ENCODE peak calls at places on chromosome 12, in nine cellular contexts. One of them, this sample, is unnamed.
A peak's percentile ranks its signal among the peaks of the same experiment; 100 is the strongest.

GRCh38 chr12:29807125-29807524 is 23.4 kb upstream of the TMTC1 start:
- DNase-seq in cardiac muscle cell: no peak
- DNase-seq in CD8-positive, alpha-beta T cell: no peak
- DNase-seq in osteoblast: no peak
- DNase-seq in HFF-Myc: no peak
- DNase-seq in GM23248: peak; percentile 13
- DNase-seq in dorsolateral prefrontal cortex: no peak
- DNase-seq in heart left ventricle: no peak
- DNase-seq in heart right ventricle: no peak
- DNase-seq in this sample: no peak

GRCh38 chr12:132477009-132477702 is 12.8 kb upstream of the FBRSL1 start:
- DNase-seq in heart left ventricle: no peak
- DNase-seq in osteoblast: peak; percentile 83
- DNase-seq in GM23248: no peak
- DNase-seq in HFF-Myc: peak; percentile 2
- DNase-seq in dorsolateral prefrontal cortex: no peak
- DNase-seq in cardiac muscle cell: no peak
- DNase-seq in CD8-positive, alpha-beta T cell: no peak
- DNase-seq in heart right ventricle: no peak
- DNase-seq in this sample: no peak

GRCh38 chr12:19431407-19432308 is 7.6 kb upstream of the AEBP2 start:
- DNase-seq in CD8-positive, alpha-beta T cell: no peak
- DNase-seq in HFF-Myc: peak; percentile 52
- DNase-seq in osteoblast: peak; percentile 91
- DNase-seq in cardiac muscle cell: no peak
- DNase-seq in heart right ventricle: no peak
- DNase-seq in heart left ventricle: no peak
- DNase-seq in dorsolateral prefrontal cortex: no peak
- DNase-seq in GM23248: peak; percentile 85
- DNase-seq in this sample: peak; percentile 84

GRCh38 chr12:55699471-55700055 is 8.1 kb downstream of the ITGA7 start:
- DNase-seq in CD8-positive, alpha-beta T cell: no peak
- DNase-seq in heart left ventricle: no peak
- DNase-seq in GM23248: no peak
- DNase-seq in osteoblast: peak; percentile 62
- DNase-seq in HFF-Myc: no peak
- DNase-seq in dorsolateral prefrontal cortex: no peak
- DNase-seq in heart right ventricle: no peak
- DNase-seq in cardiac muscle cell: no peak
- DNase-seq in this sample: no peak

GRCh38 chr12:56413392-56413791 is 35.8 kb downstream of the TIMELESS start:
- DNase-seq in osteoblast: no peak
- DNase-seq in CD8-positive, alpha-beta T cell: no peak
- DNase-seq in cardiac muscle cell: no peak
- DNase-seq in heart left ventricle: no peak
- DNase-seq in GM23248: no peak
- DNase-seq in HFF-Myc: no peak
- DNase-seq in dorsolateral prefrontal cortex: no peak
- DNase-seq in heart right ventricle: no peak
- DNase-seq in this sample: no peak

GRCh38 chr12:45402288-45402687 is 186.4 kb downstream of the ANO6 start:
- DNase-seq in osteoblast: no peak
- DNase-seq in heart right ventricle: peak; percentile 32
- DNase-seq in dorsolateral prefrontal cortex: no peak
- DNase-seq in heart left ventricle: no peak
- DNase-seq in GM23248: peak; percentile 26
- DNase-seq in cardiac muscle cell: no peak
- DNase-seq in CD8-positive, alpha-beta T cell: no peak
- DNase-seq in HFF-Myc: no peak
- DNase-seq in this sample: no peak

GRCh38 chr12:53514626-53515290 is 7.5 kb upstream of the NPFF start:
- DNase-seq in cardiac muscle cell: no peak
- DNase-seq in dorsolateral prefrontal cortex: no peak
- DNase-seq in HFF-Myc: no peak
- DNase-seq in heart left ventricle: no peak
- DNase-seq in GM23248: no peak
- DNase-seq in heart right ventricle: no peak
- DNase-seq in osteoblast: no peak
- DNase-seq in CD8-positive, alpha-beta T cell: no peak
- DNase-seq in this sample: no peak

GRCh38 chr12:125652689-125653088 is 587.5 kb downstream of the AACS start:
- DNase-seq in cardiac muscle cell: no peak
- DNase-seq in dorsolateral prefrontal cortex: no peak
- DNase-seq in osteoblast: no peak
- DNase-seq in GM23248: no peak
- DNase-seq in heart right ventricle: no peak
- DNase-seq in heart left ventricle: no peak
- DNase-seq in HFF-Myc: no peak
- DNase-seq in CD8-positive, alpha-beta T cell: no peak
- DNase-seq in this sample: no peak

GRCh38 chr12:47949441-47950341 is 13.7 kb upstream of the TMEM106C start:
- DNase-seq in heart left ventricle: peak; percentile 83
- DNase-seq in GM23248: peak; percentile 88
- DNase-seq in HFF-Myc: peak; percentile 41
- DNase-seq in cardiac muscle cell: peak; percentile 85
- DNase-seq in osteoblast: peak; percentile 99
- DNase-seq in heart right ventricle: peak; percentile 63
- DNase-seq in dorsolateral prefrontal cortex: peak; percentile 41
- DNase-seq in CD8-positive, alpha-beta T cell: peak; percentile 32
- DNase-seq in this sample: peak; percentile 81

GRCh38 chr12:31274520-31275300 is 51.2 kb downstream of the SINHCAF start:
- DNase-seq in HFF-Myc: no peak
- DNase-seq in cardiac muscle cell: no peak
- DNase-seq in dorsolateral prefrontal cortex: no peak
- DNase-seq in GM23248: no peak
- DNase-seq in CD8-positive, alpha-beta T cell: no peak
- DNase-seq in heart right ventricle: no peak
- DNase-seq in osteoblast: no peak
- DNase-seq in heart left ventricle: no peak
- DNase-seq in this sample: peak; percentile 20

GRCh38 chr12:108583971-108584370 is 13.9 kb downstream of the TMEM119 start:
- DNase-seq in CD8-positive, alpha-beta T cell: no peak
- DNase-seq in GM23248: no peak
- DNase-seq in osteoblast: peak; percentile 82
- DNase-seq in heart right ventricle: no peak
- DNase-seq in cardiac muscle cell: no peak
- DNase-seq in heart left ventricle: no peak
- DNase-seq in HFF-Myc: no peak
- DNase-seq in dorsolateral prefrontal cortex: no peak
- DNase-seq in this sample: no peak

GRCh38 chr12:104529130-104529874 is 72.6 kb downstream of the CHST11 start:
- DNase-seq in cardiac muscle cell: peak; percentile 21
- DNase-seq in CD8-positive, alpha-beta T cell: no peak
- DNase-seq in heart right ventricle: no peak
- DNase-seq in osteoblast: no peak
- DNase-seq in HFF-Myc: no peak
- DNase-seq in heart left ventricle: no peak
- DNase-seq in dorsolateral prefrontal cortex: no peak
- DNase-seq in GM23248: no peak
- DNase-seq in this sample: no peak

GRCh38 chr12:101231626-101232025 is 21.6 kb upstream of the SLC5A8 start:
- DNase-seq in osteoblast: no peak
- DNase-seq in GM23248: no peak
- DNase-seq in dorsolateral prefrontal cortex: no peak
- DNase-seq in CD8-positive, alpha-beta T cell: no peak
- DNase-seq in HFF-Myc: no peak
- DNase-seq in heart right ventricle: no peak
- DNase-seq in cardiac muscle cell: no peak
- DNase-seq in heart left ventricle: no peak
- DNase-seq in this sample: no peak

GRCh38 chr12:101230547-101230946 is 20.5 kb upstream of the SLC5A8 start:
- DNase-seq in cardiac muscle cell: no peak
- DNase-seq in GM23248: peak; percentile 97
- DNase-seq in osteoblast: peak; percentile 80
- DNase-seq in heart left ventricle: no peak
- DNase-seq in dorsolateral prefrontal cortex: no peak
- DNase-seq in heart right ventricle: no peak
- DNase-seq in HFF-Myc: no peak
- DNase-seq in CD8-positive, alpha-beta T cell: no peak
- DNase-seq in this sample: peak; percentile 14

GRCh38 chr12:101235686-101236085 is 25.6 kb upstream of the SLC5A8 start:
- DNase-seq in heart left ventricle: no peak
- DNase-seq in HFF-Myc: no peak
- DNase-seq in osteoblast: no peak
- DNase-seq in dorsolateral prefrontal cortex: no peak
- DNase-seq in CD8-positive, alpha-beta T cell: no peak
- DNase-seq in cardiac muscle cell: no peak
- DNase-seq in heart right ventricle: no peak
- DNase-seq in GM23248: no peak
- DNase-seq in this sample: no peak

GRCh38 chr12:101229841-101230241 is 19.8 kb upstream of the SLC5A8 start:
- DNase-seq in dorsolateral prefrontal cortex: no peak
- DNase-seq in osteoblast: no peak
- DNase-seq in heart left ventricle: peak; percentile 28
- DNase-seq in CD8-positive, alpha-beta T cell: no peak
- DNase-seq in heart right ventricle: no peak
- DNase-seq in cardiac muscle cell: no peak
- DNase-seq in HFF-Myc: no peak
- DNase-seq in GM23248: no peak
- DNase-seq in this sample: no peak
- H3K4me3 ChIP-seq in dorsolateral prefrontal cortex: no peak overlapping the region
- H3K4me3 ChIP-seq in osteoblast: no peak overlapping the region
- H3K4me3 ChIP-seq in heart left ventricle: no peak overlapping the region
- H3K4me3 ChIP-seq in CD8-positive, alpha-beta T cell: no peak overlapping the region
- H3K4me3 ChIP-seq in heart right ventricle: no peak overlapping the region
- H3K4me3 ChIP-seq in cardiac muscle cell: no peak overlapping the region
- H3K4me3 ChIP-seq in HFF-Myc: no peak overlapping the region
- H3K4me3 ChIP-seq in GM23248: no peak overlapping the region
- H3K4me3 ChIP-seq in this sample: no peak overlapping the region

GRCh38 chr12:94204647-94205247 is 56.4 kb downstream of the PLXNC1 start:
- DNase-seq in osteoblast: no peak
- DNase-seq in cardiac muscle cell: peak; percentile 18
- DNase-seq in heart left ventricle: no peak
- DNase-seq in CD8-positive, alpha-beta T cell: no peak
- DNase-seq in heart right ventricle: no peak
- DNase-seq in dorsolateral prefrontal cortex: no peak
- DNase-seq in HFF-Myc: no peak
- DNase-seq in GM23248: no peak
- DNase-seq in this sample: no peak

GRCh38 chr12:94207467-94208432 is 59.4 kb downstream of the PLXNC1 start:
- DNase-seq in GM23248: no peak
- DNase-seq in HFF-Myc: no peak
- DNase-seq in heart left ventricle: no peak
- DNase-seq in cardiac muscle cell: no peak
- DNase-seq in heart right ventricle: peak; percentile 12
- DNase-seq in CD8-positive, alpha-beta T cell: peak; percentile 11
- DNase-seq in osteoblast: peak; percentile 76
- DNase-seq in dorsolateral prefrontal cortex: no peak
- DNase-seq in this sample: peak; percentile 28

GRCh38 chr12:94208433-94208921 is 60.1 kb downstream of the PLXNC1 start:
- DNase-seq in CD8-positive, alpha-beta T cell: no peak
- DNase-seq in heart left ventricle: peak; percentile 28
- DNase-seq in HFF-Myc: no peak
- DNase-seq in GM23248: no peak
- DNase-seq in cardiac muscle cell: no peak
- DNase-seq in osteoblast: no peak
- DNase-seq in heart right ventricle: peak; percentile 13
- DNase-seq in dorsolateral prefrontal cortex: no peak
- DNase-seq in this sample: no peak

GRCh38 chr12:94205738-94206310 is 57.4 kb downstream of the PLXNC1 start:
- DNase-seq in HFF-Myc: no peak
- DNase-seq in dorsolateral prefrontal cortex: no peak
- DNase-seq in CD8-positive, alpha-beta T cell: no peak
- DNase-seq in osteoblast: no peak
- DNase-seq in heart right ventricle: no peak
- DNase-seq in GM23248: no peak
- DNase-seq in cardiac muscle cell: no peak
- DNase-seq in heart left ventricle: no peak
- DNase-seq in this sample: no peak

DNA sequence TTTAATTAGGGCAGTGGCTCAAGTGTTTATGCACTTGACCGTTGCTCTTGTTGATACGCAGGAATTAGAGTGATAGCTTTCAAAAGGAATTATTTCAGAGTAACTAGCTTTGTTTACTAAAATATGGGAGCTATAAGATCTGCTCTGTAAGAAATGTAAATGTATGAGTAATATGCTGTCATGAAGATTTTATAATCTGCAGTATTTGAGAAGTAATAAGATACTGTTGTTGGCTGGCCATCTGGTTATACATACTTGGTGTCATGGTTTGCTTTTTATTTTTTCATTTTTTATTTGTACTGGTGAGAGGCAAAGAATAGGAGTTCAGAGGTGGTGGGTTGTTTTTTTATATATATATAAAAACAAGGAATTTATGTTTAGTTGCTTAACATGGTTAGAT is 58.5 kb downstream of the PLXNC1 start:
- DNase-seq in cardiac muscle cell: no peak
- DNase-seq in GM23248: no peak
- DNase-seq in CD8-positive, alpha-beta T cell: no peak
- DNase-seq in dorsolateral prefrontal cortex: no peak
- DNase-seq in HFF-Myc: no peak
- DNase-seq in osteoblast: no peak
- DNase-seq in heart right ventricle: no peak
- DNase-seq in heart left ventricle: no peak
- DNase-seq in this sample: no peak
- H3K4me3 ChIP-seq in cardiac muscle cell: no peak overlapping the region
- H3K4me3 ChIP-seq in GM23248: no peak overlapping the region
- H3K4me3 ChIP-seq in CD8-positive, alpha-beta T cell: no peak overlapping the region
- H3K4me3 ChIP-seq in dorsolateral prefrontal cortex: no peak overlapping the region
- H3K4me3 ChIP-seq in HFF-Myc: no peak overlapping the region
- H3K4me3 ChIP-seq in osteoblast: no peak overlapping the region
- H3K4me3 ChIP-seq in heart right ventricle: no peak overlapping the region
- H3K4me3 ChIP-seq in heart left ventricle: no peak overlapping the region
- H3K4me3 ChIP-seq in this sample: no peak overlapping the region

DNA sequence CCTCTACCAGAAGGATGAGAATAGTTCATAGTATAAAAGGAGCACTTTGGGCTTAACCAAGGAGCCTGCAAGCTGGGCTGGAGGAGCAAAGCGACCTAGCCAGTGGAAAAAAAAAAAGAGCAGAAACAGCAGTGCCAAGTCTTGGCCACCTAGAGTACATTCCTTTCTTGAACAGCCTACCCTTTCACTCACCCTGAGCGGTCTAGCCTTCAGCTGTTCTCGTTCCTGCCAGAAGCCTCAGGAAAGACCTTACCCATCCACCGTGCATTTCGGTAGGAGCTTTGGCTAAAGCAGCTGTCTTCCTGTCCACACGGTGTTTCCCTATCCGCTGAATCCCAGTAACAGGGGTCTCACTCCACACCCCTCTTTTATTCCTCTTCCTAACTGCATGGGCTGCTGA is 88.7 kb upstream of the METAP2 start:
- DNase-seq in cardiac muscle cell: no peak
- DNase-seq in GM23248: peak; percentile 57
- DNase-seq in dorsolateral prefrontal cortex: no peak
- DNase-seq in heart right ventricle: peak; percentile 6
- DNase-seq in heart left ventricle: peak; percentile 27
- DNase-seq in osteoblast: peak; percentile 60
- DNase-seq in HFF-Myc: peak; percentile 7
- DNase-seq in CD8-positive, alpha-beta T cell: no peak
- DNase-seq in this sample: peak; percentile 78
- H3K4me3 ChIP-seq in cardiac muscle cell: no peak overlapping the region
- H3K4me3 ChIP-seq in GM23248: peak overlapping the region; percentile 66
- H3K4me3 ChIP-seq in dorsolateral prefrontal cortex: peak overlapping the region; percentile 54
- H3K4me3 ChIP-seq in heart right ventricle: peak overlapping the region; percentile 50
- H3K4me3 ChIP-seq in heart left ventricle: no peak overlapping the region
- H3K4me3 ChIP-seq in osteoblast: peak overlapping the region; percentile 76
- H3K4me3 ChIP-seq in HFF-Myc: peak overlapping the region; percentile 35
- H3K4me3 ChIP-seq in CD8-positive, alpha-beta T cell: no peak overlapping the region
- H3K4me3 ChIP-seq in this sample: peak overlapping the region; percentile 68

DNA sequence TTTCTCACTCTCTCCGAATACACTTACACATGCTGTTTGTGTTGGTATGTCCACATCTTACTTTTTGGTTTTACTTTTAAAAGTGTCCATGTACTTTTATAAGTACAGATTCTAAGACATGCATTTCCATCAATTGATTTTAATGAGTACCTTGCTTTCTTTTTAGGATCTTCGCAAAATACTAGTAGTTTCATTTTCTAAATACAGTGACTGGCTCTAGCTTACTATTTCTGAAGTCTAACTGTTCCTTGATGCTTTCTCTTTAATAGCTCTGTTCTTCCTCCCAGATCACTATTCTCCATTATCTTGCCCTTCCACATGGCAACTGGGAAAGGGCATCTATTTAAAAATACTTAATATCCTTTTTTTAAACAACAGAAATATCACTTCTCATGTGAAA is 164.1 kb downstream of the KITLG start:
- DNase-seq in HFF-Myc: no peak
- DNase-seq in heart left ventricle: no peak
- DNase-seq in dorsolateral prefrontal cortex: no peak
- DNase-seq in CD8-positive, alpha-beta T cell: no peak
- DNase-seq in GM23248: no peak
- DNase-seq in cardiac muscle cell: no peak
- DNase-seq in osteoblast: no peak
- DNase-seq in heart right ventricle: no peak
- DNase-seq in this sample: no peak
- H3K4me3 ChIP-seq in HFF-Myc: no peak overlapping the region
- H3K4me3 ChIP-seq in heart left ventricle: no peak overlapping the region
- H3K4me3 ChIP-seq in dorsolateral prefrontal cortex: no peak overlapping the region
- H3K4me3 ChIP-seq in CD8-positive, alpha-beta T cell: no peak overlapping the region
- H3K4me3 ChIP-seq in GM23248: peak overlapping the region; percentile 87
- H3K4me3 ChIP-seq in cardiac muscle cell: no peak overlapping the region
- H3K4me3 ChIP-seq in osteoblast: peak overlapping the region; percentile 68
- H3K4me3 ChIP-seq in heart right ventricle: peak overlapping the region; percentile 28
- H3K4me3 ChIP-seq in this sample: peak overlapping the region; percentile 10

This sample was measured in fibroblast of the aortic adventitia.